ENCODE peak calls at places on chromosomes 5 and 9, in seven cellular contexts. B, N, J, X, V, G and Y are unnamed samples.

GRCh38 chr5:6633469-6634326 is 458 bp downstream of the SRD5A1 start:
- DNase-seq in B (no peak), N (peak), J (peak), X (no peak), V (peak), G (no peak), Y (peak)

GRCh38 chr9:99863955-99864354 is 42.3 kb downstream of the NR4A3 start:
- DNase-seq in B (no peak), N (no peak), J (no peak), X (no peak), V (no peak), G (no peak), Y (no peak)

GRCh38 chr5:152271420-152271819 is 133.7 kb downstream of the NMUR2 start:
- DNase-seq in B (no peak), N (no peak), J (no peak), X (no peak), V (no peak), G (peak), Y (no peak)

GRCh38 chr9:134149380-134149779 is 13.5 kb downstream of the WDR5 start:
- DNase-seq in B (no peak), N (no peak), J (no peak), X (no peak), V (no peak), G (no peak), Y (no peak)

GRCh38 chr9:34869390-34869789 is 88.7 kb upstream of the PHF24 start:
- DNase-seq in B (no peak), N (no peak), J (no peak), X (no peak), V (no peak), G (no peak), Y (no peak)

GRCh38 chr5:116861662-116862061 is 287.0 kb upstream of the SEMA6A start:
- DNase-seq in B (no peak), N (no peak), J (no peak), X (no peak), V (no peak), G (no peak), Y (no peak)

GRCh38 chr9:16286160-16286559 is 584.3 kb downstream of the BNC2 start:
- DNase-seq in B (no peak), N (no peak), J (no peak), X (no peak), V (no peak), G (no peak), Y (no peak)

GRCh38 chr5:172870261-172870806 is 36.3 kb downstream of the ERGIC1 start:
- DNase-seq in B (no peak), N (peak), J (no peak), X (peak), V (no peak), G (no peak), Y (peak)

GRCh38 chr5:139014726-139015125 is 139.6 kb upstream of the LRRTM2 start:
- DNase-seq in B (no peak), N (peak), J (no peak), X (no peak), V (no peak), G (no peak), Y (no peak)

GRCh38 chr5:114361724-114362196 is at the start of gene KCNN2:
- DNase-seq in B (peak), N (peak), J (peak), X (peak), V (no peak), G (peak), Y (peak)

GRCh38 chr5:2509527-2509926 is 241.9 kb downstream of the IRX2 start:
- DNase-seq in B (no peak), N (no peak), J (no peak), X (no peak), V (no peak), G (no peak), Y (no peak)

GRCh38 chr9:131839281-131840084 is 99.6 kb upstream of the RAPGEF1 start:
- DNase-seq in B (peak), N (no peak), J (no peak), X (no peak), V (no peak), G (no peak), Y (no peak)

GRCh38 chr5:154816891-154817492 is 33.4 kb downstream of the FAXDC2 start:
- DNase-seq in B (no peak), N (no peak), J (no peak), X (peak), V (no peak), G (no peak), Y (no peak)

GRCh38 chr5:42005561-42006153 is 80.6 kb downstream of the FBXO4 start:
- DNase-seq in B (no peak), N (no peak), J (peak), X (no peak), V (no peak), G (no peak), Y (no peak)

GRCh38 chr5:179269781-179270543 is 75.3 kb downstream of the ADAMTS2 start:
- DNase-seq in B (peak), N (peak), J (peak), X (peak), V (no peak), G (no peak), Y (peak)

GRCh38 chr5:93600409-93601052 is 17.5 kb downstream of the NR2F1 start:
- DNase-seq in B (no peak), N (no peak), J (no peak), X (no peak), V (no peak), G (no peak), Y (no peak)

GRCh38 chr5:145479271-145479670 is 355.9 kb downstream of the PRELID2 start:
- DNase-seq in B (no peak), N (no peak), J (no peak), X (no peak), V (no peak), G (no peak), Y (no peak)

GRCh38 chr5:59358497-59358896 is 535.0 kb downstream of the PDE4D start:
- DNase-seq in B (no peak), N (no peak), J (peak), X (no peak), V (no peak), G (no peak), Y (peak)

GRCh38 chr9:72355153-72355552 is 9.9 kb downstream of the ZFAND5 start:
- DNase-seq in B (no peak), N (no peak), J (no peak), X (no peak), V (no peak), G (no peak), Y (no peak)

GRCh38 chr9:25427290-25427689 is 251.0 kb downstream of the TUSC1 start:
- DNase-seq in B (no peak), N (no peak), J (no peak), X (no peak), V (no peak), G (no peak), Y (no peak)

GRCh38 chr9:82949203-82949602 is 113.7 kb downstream of the RASEF start:
- DNase-seq in B (no peak), N (no peak), J (no peak), X (no peak), V (no peak), G (no peak), Y (no peak)

GRCh38 chr9:114481789-114482188 is 23.5 kb downstream of the WHRN start:
- DNase-seq in B (no peak), N (no peak), J (no peak), X (no peak), V (no peak), G (no peak), Y (no peak)

GRCh38 chr5:157025093-157025698 is 33.7 kb downstream of the HAVCR1 start:
- DNase-seq in B (peak), N (peak), J (no peak), X (no peak), V (no peak), G (peak), Y (no peak)
- TF ChIP-seq EP300 in B (no peak), N (no peak), J (no peak), X (no peak), V (no peak), G (no peak), Y (no peak)

GRCh38 chr9:112496074-112496722 is 9.6 kb downstream of the KIAA1958 start:
- DNase-seq in B (no peak), N (no peak), J (no peak), X (no peak), V (no peak), G (no peak), Y (no peak)
- TF ChIP-seq POLR2AphosphoS5 in B (no peak), N (no peak), J (no peak), X (no peak), V (no peak), G (no peak), Y (no peak)

GRCh38 chr5:143231426-143231825 is 172.1 kb downstream of the NR3C1 start:
- DNase-seq in B (no peak), N (no peak), J (no peak), X (no peak), V (no peak), G (no peak), Y (peak)

GRCh38 chr5:143231973-143232812 is 171.3 kb downstream of the NR3C1 start:
- DNase-seq in B (no peak), N (no peak), J (no peak), X (no peak), V (no peak), G (no peak), Y (peak)

GRCh38 chr5:143234162-143234842 is 169.2 kb downstream of the NR3C1 start:
- DNase-seq in B (no peak), N (no peak), J (no peak), X (no peak), V (no peak), G (no peak), Y (peak)

GRCh38 chr5:143230676-143230996 is 172.8 kb downstream of the NR3C1 start:
- DNase-seq in B (no peak), N (no peak), J (no peak), X (no peak), V (no peak), G (no peak), Y (no peak)

GRCh38 chr5:143233020-143233419 is 170.5 kb downstream of the NR3C1 start:
- DNase-seq in B (no peak), N (no peak), J (no peak), X (no peak), V (no peak), G (no peak), Y (peak)
- H3K27ac ChIP-seq in B (no peak), N (no peak), J (no peak), X (no peak), V (no peak), G (no peak), Y (no peak)

DNA sequence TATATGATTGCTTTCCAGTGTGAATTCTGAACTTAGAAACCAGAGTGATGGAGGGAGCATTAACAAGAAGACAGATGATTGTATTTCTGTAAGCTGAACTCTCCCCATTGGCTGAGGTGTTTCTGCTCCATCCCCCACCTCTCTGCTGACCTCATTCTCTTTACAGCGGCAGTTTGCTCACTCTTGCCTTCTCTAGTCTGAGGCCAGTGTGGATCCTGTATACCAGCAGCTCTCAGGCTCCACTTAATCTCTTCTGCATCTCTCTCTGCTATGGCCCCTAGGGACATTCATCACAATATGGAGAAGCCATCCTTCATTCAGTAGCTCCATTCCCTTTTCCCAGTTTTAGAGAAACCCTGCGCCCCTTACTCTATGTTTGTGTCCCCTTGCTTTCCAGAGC is 358.8 kb downstream of the MAN2A1 start:
- DNase-seq in B (no peak), N (no peak), J (no peak), X (no peak), V (no peak), G (no peak), Y (no peak)
- TF ChIP-seq EP300 in B (no peak), N (no peak), J (no peak), X (no peak), V (no peak), G (no peak), Y (no peak)

GRCh38 chr9:13804532-13804931 is 509.4 kb downstream of the NFIB start:
- DNase-seq in B (no peak), N (no peak), J (no peak), X (no peak), V (no peak), G (no peak), Y (no peak)
- TF ChIP-seq POLR2AphosphoS5 in B (no peak), N (no peak), J (no peak), X (no peak), V (no peak), G (no peak), Y (no peak)

DNA sequence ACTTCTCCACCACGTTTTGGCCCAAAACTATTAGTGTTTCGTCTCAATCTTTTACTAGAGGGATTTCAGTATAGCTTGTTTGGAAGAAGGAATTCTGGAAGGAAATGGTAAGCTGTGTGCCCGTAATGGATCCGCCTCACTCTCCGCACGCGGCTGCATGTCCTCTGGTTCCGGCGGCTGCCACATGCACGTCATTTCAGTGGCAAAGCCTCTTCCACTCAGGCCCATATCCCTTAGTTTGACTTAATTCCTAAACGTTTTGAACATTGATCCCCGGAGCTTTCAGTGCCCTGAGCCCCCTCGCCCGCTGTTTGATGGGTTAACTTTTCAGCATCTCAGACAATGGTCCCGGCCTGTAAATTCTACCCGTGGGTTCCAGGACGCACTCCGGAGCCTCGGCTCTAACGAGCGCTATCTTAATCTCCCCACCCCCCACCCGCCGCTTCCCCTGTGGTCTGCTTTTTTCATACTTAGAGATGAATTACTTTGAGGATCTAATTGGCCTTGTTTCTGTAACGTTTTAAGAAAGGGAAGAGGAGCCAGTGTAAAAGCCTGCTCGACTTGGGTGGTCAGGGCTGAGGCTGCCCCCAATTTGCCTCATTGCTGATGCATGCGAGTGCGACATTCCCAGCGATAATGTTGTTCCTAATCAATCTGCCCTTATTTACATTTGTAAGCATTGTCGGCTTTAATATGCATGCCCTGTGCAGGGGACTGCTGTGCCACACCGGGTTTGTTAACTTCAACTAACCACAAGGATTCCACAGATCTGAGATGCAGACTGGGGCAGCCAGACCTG is 4.6 kb downstream of the PTCH1 start:
- DNase-seq in B (no peak), N (no peak), J (peak), X (no peak), V (peak), G (no peak), Y (no peak)
- H3K27ac ChIP-seq in B (peak), N (peak), J (peak), X (peak), V (no peak), G (peak), Y (peak)

DNA sequence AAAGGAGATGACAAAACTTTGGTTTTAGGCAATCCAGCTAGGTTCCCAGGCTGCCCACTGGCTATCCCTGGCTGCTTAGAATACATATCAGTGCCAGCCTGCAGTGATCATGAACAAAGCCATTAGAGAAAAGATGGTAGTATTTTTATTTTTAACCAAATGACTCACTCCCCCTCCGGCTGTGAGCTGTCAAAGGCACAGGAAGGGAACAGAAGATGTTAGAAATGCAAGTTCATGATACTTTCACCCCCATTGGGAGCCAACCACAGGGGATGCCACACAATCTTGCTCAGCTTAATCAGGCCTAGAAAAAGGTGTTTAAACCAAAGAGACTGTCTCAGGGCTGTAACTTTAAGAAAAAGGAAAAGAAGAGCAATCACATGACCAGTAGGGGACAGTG is 70.3 kb upstream of the ASTN2 start:
- DNase-seq in B (no peak), N (no peak), J (no peak), X (no peak), V (no peak), G (no peak), Y (no peak)
- TF ChIP-seq EP300 in B (no peak), N (no peak), J (no peak), X (no peak), V (no peak), G (no peak), Y (no peak)

DNA sequence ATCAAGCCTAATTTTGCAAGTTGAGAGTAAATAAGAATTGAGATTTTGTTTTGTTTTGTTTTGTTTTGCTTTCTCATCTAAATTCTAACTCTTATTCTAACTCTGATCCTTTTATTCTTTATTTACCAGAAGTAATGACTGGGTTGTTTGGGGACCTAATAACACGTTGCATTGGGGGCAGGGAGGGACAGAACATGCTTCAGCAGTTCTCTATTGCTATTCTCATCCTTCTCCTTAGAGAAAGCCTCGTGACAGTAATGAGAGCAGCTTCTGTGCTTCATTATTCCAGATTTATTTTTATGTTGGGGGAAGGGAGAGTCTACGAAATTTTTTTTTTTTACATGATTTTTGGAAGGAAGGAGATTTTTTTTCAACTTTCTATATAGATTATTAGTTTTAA is 21.1 kb downstream of the CPEB4 start:
- DNase-seq in B (no peak), N (peak), J (no peak), X (no peak), V (no peak), G (no peak), Y (no peak)
- TF ChIP-seq POLR2AphosphoS5 in B (no peak), N (no peak), J (no peak), X (no peak), V (no peak), G (peak), Y (peak)

DNA sequence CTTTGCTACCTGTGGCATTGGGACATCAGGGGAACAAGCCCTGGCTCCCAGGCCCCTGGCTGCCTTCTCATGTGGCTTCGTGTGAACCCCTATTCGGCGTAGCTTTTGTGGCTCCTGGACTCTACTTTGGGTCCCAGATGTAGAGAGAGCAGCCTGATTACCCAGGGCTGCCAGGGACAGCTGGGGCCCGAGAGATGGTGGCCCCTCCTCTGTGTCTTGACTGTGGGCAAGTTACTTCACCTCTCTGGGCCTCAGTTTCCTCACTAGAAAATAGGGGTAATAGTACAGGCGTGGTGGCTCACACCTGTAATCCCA is 2.0 kb downstream of the PKN3 start:
- DNase-seq in B (no peak), N (no peak), J (no peak), X (no peak), V (no peak), G (no peak), Y (peak)
- H3K27ac ChIP-seq in B (no peak), N (peak), J (no peak), X (peak), V (no peak), G (peak), Y (peak)

GRCh38 chr9:116549061-116549664 is 137.9 kb upstream of the TRIM32 start:
- DNase-seq in B (peak), N (peak), J (no peak), X (peak), V (no peak), G (peak), Y (peak)
- TF ChIP-seq EP300 in B (no peak), N (no peak), J (no peak), X (no peak), V (no peak), G (no peak), Y (no peak)